ENCODE peak calls at places on chromosome 19, in seven cellular contexts. One of them, this sample, is unnamed.
A peak's percentile ranks its signal among the peaks of the same experiment; 100 is the strongest.

GRCh38 chr19:43784981-43785808 is 4.4 kb upstream of the KCNN4 start:
- DNase-seq in progenitor cell of endocrine pancreas: peak; percentile 27
- DNase-seq in IMR-90: peak; percentile 67
- DNase-seq in cardiac fibroblast: peak; percentile 85
- DNase-seq in BJ: no peak
- DNase-seq in pancreas: no peak
- DNase-seq in epithelial cell of proximal tubule: no peak
- DNase-seq in this sample: peak; percentile 65

GRCh38 chr19:46726551-46726950 is 9.6 kb upstream of the PRKD2 start:
- DNase-seq in BJ: no peak
- DNase-seq in epithelial cell of proximal tubule: no peak
- DNase-seq in cardiac fibroblast: no peak
- DNase-seq in progenitor cell of endocrine pancreas: no peak
- DNase-seq in IMR-90: no peak
- DNase-seq in pancreas: no peak
- DNase-seq in this sample: no peak

GRCh38 chr19:48501446-48501960 is 10.1 kb downstream of the LMTK3 start:
- DNase-seq in cardiac fibroblast: no peak
- DNase-seq in pancreas: peak; percentile 90
- DNase-seq in epithelial cell of proximal tubule: no peak
- DNase-seq in IMR-90: no peak
- DNase-seq in progenitor cell of endocrine pancreas: peak; percentile 44
- DNase-seq in BJ: no peak
- DNase-seq in this sample: no peak

GRCh38 chr19:49564616-49565045 is 15.7 kb downstream of the NOSIP start:
- DNase-seq in epithelial cell of proximal tubule: no peak
- DNase-seq in BJ: no peak
- DNase-seq in IMR-90: no peak
- DNase-seq in cardiac fibroblast: no peak
- DNase-seq in progenitor cell of endocrine pancreas: no peak
- DNase-seq in pancreas: no peak
- DNase-seq in this sample: no peak

GRCh38 chr19:41302624-41303351 is 7.2 kb upstream of the CCDC97 start:
- DNase-seq in pancreas: no peak
- DNase-seq in epithelial cell of proximal tubule: no peak
- DNase-seq in cardiac fibroblast: no peak
- DNase-seq in progenitor cell of endocrine pancreas: no peak
- DNase-seq in IMR-90: no peak
- DNase-seq in BJ: no peak
- DNase-seq in this sample: no peak

GRCh38 chr19:49823472-49823871 is 5.4 kb downstream of the MED25 start:
- DNase-seq in BJ: no peak
- DNase-seq in epithelial cell of proximal tubule: no peak
- DNase-seq in progenitor cell of endocrine pancreas: no peak
- DNase-seq in pancreas: no peak
- DNase-seq in cardiac fibroblast: no peak
- DNase-seq in IMR-90: no peak
- DNase-seq in this sample: no peak

GRCh38 chr19:50204811-50205675 is 1.6 kb downstream of the MYH14 start:
- DNase-seq in progenitor cell of endocrine pancreas: peak; percentile 93
- DNase-seq in cardiac fibroblast: no peak
- DNase-seq in BJ: no peak
- DNase-seq in IMR-90: no peak
- DNase-seq in pancreas: peak; percentile 96
- DNase-seq in epithelial cell of proximal tubule: no peak
- DNase-seq in this sample: no peak

GRCh38 chr19:8262431-8262830 is 45.7 kb downstream of the CD320 start:
- DNase-seq in BJ: no peak
- DNase-seq in epithelial cell of proximal tubule: no peak
- DNase-seq in progenitor cell of endocrine pancreas: no peak
- DNase-seq in pancreas: no peak
- DNase-seq in IMR-90: no peak
- DNase-seq in cardiac fibroblast: no peak
- DNase-seq in this sample: no peak

GRCh38 chr19:50494186-50495019 is 16.6 kb downstream of the JOSD2 start:
- DNase-seq in cardiac fibroblast: no peak
- DNase-seq in IMR-90: no peak
- DNase-seq in progenitor cell of endocrine pancreas: no peak
- DNase-seq in epithelial cell of proximal tubule: no peak
- DNase-seq in pancreas: peak; percentile 19
- DNase-seq in BJ: no peak
- DNase-seq in this sample: no peak

GRCh38 chr19:14333101-14333871 is 48.0 kb upstream of the ADGRE5 start:
- DNase-seq in pancreas: no peak
- DNase-seq in BJ: no peak
- DNase-seq in cardiac fibroblast: peak; percentile 23
- DNase-seq in epithelial cell of proximal tubule: no peak
- DNase-seq in IMR-90: no peak
- DNase-seq in progenitor cell of endocrine pancreas: peak; percentile 18
- DNase-seq in this sample: no peak

GRCh38 chr19:44717603-44718002 is 18.7 kb downstream of the CEACAM16 start:
- DNase-seq in IMR-90: no peak
- DNase-seq in BJ: no peak
- DNase-seq in epithelial cell of proximal tubule: no peak
- DNase-seq in pancreas: no peak
- DNase-seq in cardiac fibroblast: no peak
- DNase-seq in progenitor cell of endocrine pancreas: no peak
- DNase-seq in this sample: no peak

GRCh38 chr19:11435833-11436313 is 438 bp downstream of the PRKCSH start:
- DNase-seq in progenitor cell of endocrine pancreas: no peak
- DNase-seq in IMR-90: peak; percentile 31
- DNase-seq in epithelial cell of proximal tubule: no peak
- DNase-seq in pancreas: peak; percentile 75
- DNase-seq in BJ: no peak
- DNase-seq in cardiac fibroblast: no peak
- DNase-seq in this sample: peak; percentile 11

GRCh38 chr19:34327851-34328250 is 37.1 kb upstream of the GPI start:
- DNase-seq in progenitor cell of endocrine pancreas: no peak
- DNase-seq in cardiac fibroblast: no peak
- DNase-seq in pancreas: no peak
- DNase-seq in BJ: no peak
- DNase-seq in IMR-90: no peak
- DNase-seq in epithelial cell of proximal tubule: no peak
- DNase-seq in this sample: no peak

GRCh38 chr19:2454962-2455409 is 1.8 kb downstream of the LMNB2 start:
- DNase-seq in BJ: no peak
- DNase-seq in progenitor cell of endocrine pancreas: no peak
- DNase-seq in epithelial cell of proximal tubule: no peak
- DNase-seq in pancreas: no peak
- DNase-seq in cardiac fibroblast: no peak
- DNase-seq in IMR-90: no peak
- DNase-seq in this sample: no peak

GRCh38 chr19:16381756-16382401 is 57.3 kb downstream of the KLF2 start:
- DNase-seq in cardiac fibroblast: peak; percentile 83
- DNase-seq in BJ: no peak
- DNase-seq in progenitor cell of endocrine pancreas: no peak
- DNase-seq in pancreas: no peak
- DNase-seq in IMR-90: no peak
- DNase-seq in epithelial cell of proximal tubule: no peak
- DNase-seq in this sample: no peak

GRCh38 chr19:11195169-11195568 is 2.2 kb downstream of the KANK2 start:
- DNase-seq in BJ: no peak
- DNase-seq in IMR-90: peak; percentile 17
- DNase-seq in progenitor cell of endocrine pancreas: no peak
- DNase-seq in epithelial cell of proximal tubule: no peak
- DNase-seq in cardiac fibroblast: peak; percentile 46
- DNase-seq in pancreas: no peak
- DNase-seq in this sample: no peak

GRCh38 chr19:5968431-5969373 is 9.2 kb downstream of the RANBP3 start:
- DNase-seq in epithelial cell of proximal tubule: no peak
- DNase-seq in pancreas: peak; percentile 85
- DNase-seq in progenitor cell of endocrine pancreas: no peak
- DNase-seq in cardiac fibroblast: no peak
- DNase-seq in BJ: no peak
- DNase-seq in IMR-90: no peak
- DNase-seq in this sample: no peak

GRCh38 chr19:4362871-4363545 is 19.6 kb downstream of the MPND start:
- DNase-seq in BJ: no peak
- DNase-seq in cardiac fibroblast: no peak
- DNase-seq in IMR-90: no peak
- DNase-seq in epithelial cell of proximal tubule: no peak
- DNase-seq in progenitor cell of endocrine pancreas: no peak
- DNase-seq in pancreas: no peak
- DNase-seq in this sample: no peak
- TF ChIP-seq CTCF in BJ: peak; percentile 19
- TF ChIP-seq CTCF in cardiac fibroblast: peak; percentile 13
- TF ChIP-seq CTCF in IMR-90: peak; percentile 20
- TF ChIP-seq CTCF in epithelial cell of proximal tubule: peak; percentile 33
- TF ChIP-seq CTCF in progenitor cell of endocrine pancreas: no peak
- TF ChIP-seq CTCF in pancreas: no peak
- TF ChIP-seq CTCF in this sample: peak; percentile 58

GRCh38 chr19:9947441-9947840 is 11.1 kb upstream of the OLFM2 start:
- DNase-seq in pancreas: no peak
- DNase-seq in IMR-90: no peak
- DNase-seq in progenitor cell of endocrine pancreas: no peak
- DNase-seq in cardiac fibroblast: no peak
- DNase-seq in epithelial cell of proximal tubule: no peak
- DNase-seq in BJ: no peak
- DNase-seq in this sample: no peak

GRCh38 chr19:9941646-9942045 is 5.3 kb upstream of the OLFM2 start:
- DNase-seq in pancreas: no peak
- DNase-seq in BJ: no peak
- DNase-seq in epithelial cell of proximal tubule: no peak
- DNase-seq in cardiac fibroblast: peak; percentile 17
- DNase-seq in IMR-90: no peak
- DNase-seq in progenitor cell of endocrine pancreas: no peak
- DNase-seq in this sample: no peak

GRCh38 chr19:9941236-9941635 is 4.9 kb upstream of the OLFM2 start:
- DNase-seq in IMR-90: peak; percentile 29
- DNase-seq in progenitor cell of endocrine pancreas: no peak
- DNase-seq in pancreas: no peak
- DNase-seq in cardiac fibroblast: peak; percentile 59
- DNase-seq in epithelial cell of proximal tubule: no peak
- DNase-seq in BJ: no peak
- DNase-seq in this sample: peak; percentile 24

GRCh38 chr19:9943744-9944143 is 7.4 kb upstream of the OLFM2 start:
- DNase-seq in epithelial cell of proximal tubule: no peak
- DNase-seq in BJ: no peak
- DNase-seq in cardiac fibroblast: no peak
- DNase-seq in pancreas: no peak
- DNase-seq in progenitor cell of endocrine pancreas: no peak
- DNase-seq in IMR-90: no peak
- DNase-seq in this sample: no peak

GRCh38 chr19:9945319-9945966 is 9.1 kb upstream of the OLFM2 start:
- DNase-seq in progenitor cell of endocrine pancreas: no peak
- DNase-seq in IMR-90: peak; percentile 100
- DNase-seq in BJ: peak; percentile 100
- DNase-seq in cardiac fibroblast: peak; percentile 99
- DNase-seq in epithelial cell of proximal tubule: peak; percentile 47
- DNase-seq in pancreas: no peak
- DNase-seq in this sample: peak; percentile 97
- TF ChIP-seq CTCF in progenitor cell of endocrine pancreas: no peak
- TF ChIP-seq CTCF in IMR-90: peak; percentile 46
- TF ChIP-seq CTCF in BJ: peak; percentile 28
- TF ChIP-seq CTCF in cardiac fibroblast: no peak
- TF ChIP-seq CTCF in epithelial cell of proximal tubule: no peak
- TF ChIP-seq CTCF in pancreas: no peak
- TF ChIP-seq CTCF in this sample: peak; percentile 63

DNA sequence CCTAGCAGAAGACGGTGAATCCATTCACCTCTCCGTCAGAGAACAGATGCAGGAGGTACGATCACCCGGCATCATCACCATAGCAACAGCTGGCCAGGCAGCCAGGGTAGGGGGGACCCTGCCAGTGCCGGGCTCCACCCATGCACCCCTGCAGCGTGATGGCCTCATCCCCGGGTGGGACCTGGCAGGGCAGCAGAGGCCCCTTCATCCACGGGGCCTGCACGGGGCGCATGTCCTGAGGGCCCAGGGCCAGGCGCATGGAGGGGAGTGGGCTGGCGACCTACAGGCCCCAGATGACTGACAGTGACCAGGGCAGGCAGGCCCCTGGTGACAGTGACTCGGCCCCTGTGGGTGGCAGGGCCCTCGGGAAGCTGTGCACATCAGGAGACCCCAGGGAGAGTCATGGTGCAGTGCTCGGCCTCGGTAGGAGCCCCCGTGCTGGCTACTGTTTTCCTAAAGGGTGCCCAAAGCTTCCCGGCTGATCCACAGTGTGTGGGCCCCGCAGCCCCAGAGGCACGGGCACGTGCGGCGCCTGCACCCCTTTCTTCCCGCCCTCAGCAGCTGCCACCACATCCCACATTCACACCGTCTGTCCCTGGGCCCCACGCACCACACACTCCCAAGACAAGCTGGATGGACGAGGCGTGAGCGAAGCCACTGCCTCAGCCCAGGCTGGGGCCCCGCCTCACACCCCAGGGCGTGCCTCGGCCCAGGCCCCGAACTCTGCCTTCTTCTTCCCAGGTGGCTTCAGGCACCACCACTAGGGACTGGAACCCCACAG is 4.8 kb downstream of the RNF126 start:
- DNase-seq in BJ: no peak
- DNase-seq in epithelial cell of proximal tubule: no peak
- DNase-seq in cardiac fibroblast: no peak
- DNase-seq in pancreas: peak; percentile 74
- DNase-seq in progenitor cell of endocrine pancreas: no peak
- DNase-seq in IMR-90: no peak
- DNase-seq in this sample: no peak
- TF ChIP-seq CTCF in BJ: no peak
- TF ChIP-seq CTCF in epithelial cell of proximal tubule: no peak
- TF ChIP-seq CTCF in cardiac fibroblast: no peak
- TF ChIP-seq CTCF in pancreas: no peak
- TF ChIP-seq CTCF in progenitor cell of endocrine pancreas: no peak
- TF ChIP-seq CTCF in IMR-90: no peak
- TF ChIP-seq CTCF in this sample: no peak

DNA sequence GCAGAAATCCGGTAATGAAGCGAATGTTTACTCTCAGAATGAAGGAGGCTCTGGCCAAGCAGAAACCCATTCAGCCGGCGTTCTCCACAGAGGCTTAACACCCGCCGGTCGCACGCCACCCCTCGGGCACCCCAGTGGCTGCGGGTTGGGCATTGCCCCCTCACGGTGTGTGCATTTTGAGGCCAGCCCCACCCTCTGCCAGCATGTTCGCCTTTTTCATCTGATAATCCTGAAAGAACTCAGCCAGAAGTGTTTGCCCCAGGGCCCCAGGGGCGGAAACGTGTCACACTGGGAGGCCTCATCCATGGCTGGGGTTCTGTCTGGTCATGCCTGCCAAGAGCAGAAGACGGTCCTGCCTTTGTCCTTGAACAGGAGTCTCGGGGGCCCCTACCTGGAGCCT is 34.2 kb downstream of the COMP start:
- DNase-seq in IMR-90: no peak
- DNase-seq in BJ: no peak
- DNase-seq in progenitor cell of endocrine pancreas: no peak
- DNase-seq in cardiac fibroblast: no peak
- DNase-seq in epithelial cell of proximal tubule: no peak
- DNase-seq in pancreas: peak; percentile 50
- DNase-seq in this sample: no peak
- TF ChIP-seq CTCF in IMR-90: no peak
- TF ChIP-seq CTCF in BJ: no peak
- TF ChIP-seq CTCF in progenitor cell of endocrine pancreas: no peak
- TF ChIP-seq CTCF in cardiac fibroblast: no peak
- TF ChIP-seq CTCF in epithelial cell of proximal tubule: no peak
- TF ChIP-seq CTCF in pancreas: no peak
- TF ChIP-seq CTCF in this sample: no peak

This sample was measured in HFFc6.